ENCODE peak calls at places on chromosomes 11 and 22, in five cellular contexts. I, Z, N, O and W are unnamed samples.

GRCh38 chr11:18907391-18907790 is 31.8 kb downstream of the MRGPRX1 start:
- DNase-seq in O (no peak), N (no peak), Z (no peak), I (no peak), W (no peak)

GRCh38 chr22:24148586-24148985 is 32.7 kb upstream of the SUSD2 start:
- DNase-seq in N (no peak), Z (no peak), O (no peak), I (no peak), W (no peak)

GRCh38 chr11:38266691-38267090 is 1668.7 kb upstream of the RAG2 start:
- DNase-seq in Z (no peak), N (no peak), O (no peak), I (no peak), W (no peak)

GRCh38 chr11:76139317-76139716 is 67.0 kb downstream of the WNT11 start:
- DNase-seq in O (no peak), N (no peak), Z (no peak), I (no peak), W (no peak)

GRCh38 chr11:2515401-2516275 is 70.8 kb downstream of the KCNQ1 start:
- DNase-seq in N (no peak), I (no peak), O (no peak), Z (no peak), W (no peak)

GRCh38 chr22:42844756-42845155 is 12.3 kb downstream of the ARFGAP3 start:
- DNase-seq in Z (no peak), I (no peak), N (no peak), O (no peak), W (peak; percentile 26)

GRCh38 chr22:17100621-17101020 is 15.8 kb downstream of the IL17RA start:
- DNase-seq in O (no peak), I (no peak), Z (no peak), N (no peak), W (no peak)

GRCh38 chr22:23910496-23911190 is 16.5 kb downstream of the MIF start:
- DNase-seq in I (no peak), Z (no peak), O (no peak), N (no peak), W (no peak)

GRCh38 chr11:64060861-64061444 is 25.2 kb downstream of the FLRT1 start:
- DNase-seq in I (peak; percentile 81), N (no peak), Z (no peak), O (peak; percentile 89), W (no peak)

GRCh38 chr11:992577-992976 is 43.9 kb downstream of the MUC6 start:
- DNase-seq in I (no peak), N (no peak), O (no peak), Z (no peak), W (no peak)

GRCh38 chr11:1152316-1153104 is 5.2 kb upstream of the MUC5AC start:
- DNase-seq in Z (no peak), N (peak; percentile 12), I (no peak), O (no peak), W (no peak)

GRCh38 chr11:101718406-101718805 is 134.6 kb upstream of the TRPC6 start:
- DNase-seq in Z (no peak), O (no peak), I (no peak), N (no peak), W (no peak)

GRCh38 chr22:35677460-35678187 is 29.4 kb downstream of the APOL6 start:
- DNase-seq in Z (no peak), O (no peak), N (no peak), I (no peak), W (no peak)

GRCh38 chr11:107719557-107720304 is 7.9 kb upstream of the SLN start:
- DNase-seq in I (no peak), Z (no peak), O (no peak), N (no peak), W (no peak)

GRCh38 chr11:56659755-56660154 is 3.7 kb upstream of the OR5AR1 start:
- DNase-seq in N (no peak), I (no peak), Z (no peak), O (no peak), W (no peak)

GRCh38 chr11:30312243-30312642 is 10.7 kb upstream of the ARL14EP start:
- DNase-seq in O (no peak), I (no peak), N (no peak), Z (no peak), W (no peak)
- TF ChIP-seq SRF in O (peak; percentile 27), I (no peak), N (no peak), Z (peak; percentile 76), W (no peak)

GRCh38 chr11:65826972-65827773 is 6.6 kb upstream of the SNX32 start:
- DNase-seq in N (no peak), I (no peak), O (no peak), Z (no peak), W (no peak)
- TF ChIP-seq JUND in N (no peak), I (no peak), O (no peak), Z (no peak), W (no peak)

GRCh38 chr11:126394036-126394435 is 38.5 kb downstream of the ST3GAL4 start:
- DNase-seq in O (no peak), Z (no peak), N (no peak), I (no peak), W (no peak)
- TF ChIP-seq SRF in O (no peak), Z (no peak), N (no peak), I (no peak), W (no peak)

DNA sequence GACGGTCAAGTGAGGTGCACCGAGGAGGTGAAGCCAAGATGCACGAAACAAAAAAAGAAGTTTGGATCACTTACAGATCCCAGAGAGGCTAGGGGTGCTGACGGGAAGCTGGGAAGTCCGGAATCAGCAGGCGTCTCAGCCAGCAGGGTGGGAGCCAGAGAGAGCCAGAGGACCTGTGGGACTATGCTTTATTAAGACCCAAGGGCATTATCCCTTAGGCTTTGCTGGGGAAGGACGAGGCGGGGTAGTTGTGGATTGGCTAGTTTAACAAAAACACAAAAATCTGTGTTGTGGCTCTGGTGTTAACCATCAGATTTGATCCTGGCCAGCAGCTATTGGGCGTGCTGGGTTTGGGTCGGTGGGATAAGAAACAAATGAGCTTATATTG is 427.1 kb downstream of the DYNC2H1 start:
- DNase-seq in O (no peak), N (no peak), Z (no peak), I (no peak), W (no peak)
- TF ChIP-seq JUND in O (no peak), N (no peak), Z (no peak), I (no peak), W (no peak)

GRCh38 chr22:31604137-31604705 is 57.8 kb downstream of the PISD start:
- DNase-seq in O (no peak), Z (no peak), I (no peak), N (no peak), W (no peak)

GRCh38 chr22:31604746-31605705 is 57.0 kb downstream of the PISD start:
- DNase-seq in Z (no peak), N (peak; percentile 39), I (no peak), O (no peak), W (no peak)

GRCh38 chr22:31603081-31603525 is 58.9 kb downstream of the PISD start:
- DNase-seq in N (no peak), I (peak; percentile 77), O (no peak), Z (no peak), W (no peak)

GRCh38 chr22:31605851-31606585 is 56.0 kb downstream of the PISD start:
- DNase-seq in N (no peak), O (no peak), I (no peak), Z (no peak), W (no peak)

DNA sequence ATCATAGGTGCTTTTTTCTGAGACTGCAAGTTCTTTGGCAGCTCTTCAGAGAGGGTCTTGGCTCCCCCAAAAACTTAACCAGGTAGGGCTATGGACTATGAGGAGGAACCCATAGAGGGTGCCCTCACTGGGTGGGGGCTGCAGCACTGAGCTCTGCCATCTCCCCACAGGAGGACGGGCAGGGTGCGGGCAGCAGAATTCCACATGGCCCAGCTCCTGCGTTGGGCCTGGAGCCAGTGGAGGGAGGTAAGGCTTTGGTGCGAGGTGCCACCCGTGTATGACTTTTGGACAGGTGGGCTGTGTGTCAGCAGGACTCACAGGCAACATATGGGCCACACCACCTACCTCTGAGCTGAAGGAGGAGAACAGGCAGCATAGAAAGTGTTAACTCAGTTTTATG is 58.4 kb downstream of the PISD start:
- DNase-seq in O (no peak), N (no peak), Z (no peak), I (no peak), W (no peak)
- TF ChIP-seq SRF in O (no peak), N (no peak), Z (no peak), I (no peak), W (no peak)

GRCh38 chr22:30866811-30867271 is 101.7 kb downstream of the MORC2 start:
- DNase-seq in O (no peak), Z (no peak), N (peak; percentile 31), I (no peak), W (no peak)
- TF ChIP-seq JUND in O (no peak), Z (no peak), N (no peak), I (no peak), W (no peak)

GRCh38 chr11:123641495-123641840 is 13.0 kb downstream of the SCN3B start:
- DNase-seq in Z (no peak), O (no peak), N (no peak), I (no peak), W (no peak)

GRCh38 chr11:123640029-123640428 is 14.4 kb downstream of the SCN3B start:
- DNase-seq in Z (no peak), I (no peak), O (no peak), N (no peak), W (no peak)

GRCh38 chr11:123645576-123645975 is 8.8 kb downstream of the SCN3B start:
- DNase-seq in I (no peak), N (no peak), Z (no peak), O (no peak), W (no peak)

GRCh38 chr11:123642435-123642834 is 12.0 kb downstream of the SCN3B start:
- DNase-seq in Z (no peak), N (no peak), O (no peak), I (no peak), W (no peak)

DNA sequence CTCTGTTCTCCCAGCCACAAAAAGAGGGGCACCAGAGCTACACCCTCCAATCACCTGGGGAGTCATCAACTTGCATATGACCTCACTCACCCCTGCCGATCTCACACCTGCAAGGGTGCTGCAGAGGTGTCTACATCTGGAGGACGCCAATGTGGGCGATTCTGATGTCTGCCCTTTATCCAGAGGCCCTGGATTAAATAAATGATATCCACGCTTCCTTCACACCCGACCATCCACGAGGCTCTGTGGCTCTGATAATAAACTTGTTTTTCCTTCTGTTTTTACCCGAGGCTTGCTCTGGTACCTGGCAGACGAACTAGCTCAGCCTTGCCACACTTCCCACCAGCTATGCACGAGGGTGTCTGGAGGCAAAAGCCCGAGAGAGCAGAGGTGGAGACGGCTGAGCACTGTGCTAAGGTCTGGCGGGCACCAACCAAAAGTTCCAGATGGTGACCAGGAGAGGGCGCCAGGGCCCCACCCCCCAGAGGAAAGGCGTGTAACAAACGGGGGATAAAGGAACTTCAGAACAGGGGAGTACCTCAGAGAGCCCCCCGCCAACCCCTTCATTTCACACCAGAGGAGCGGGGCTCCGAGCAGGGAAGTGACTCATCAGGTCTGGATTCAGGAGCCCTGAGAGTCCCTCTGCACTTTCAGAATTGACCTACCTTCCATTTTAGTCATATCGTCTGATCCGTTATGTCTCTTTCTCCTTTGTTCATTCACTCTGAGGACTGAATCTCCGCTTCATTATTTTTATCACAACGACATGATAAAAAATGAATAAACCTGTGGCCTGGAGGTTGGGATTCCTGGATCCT is 13.5 kb downstream of the SCN3B start:
- DNase-seq in N (peak; percentile 20), I (peak; percentile 67), O (peak; percentile 86), Z (no peak), W (no peak)
- TF ChIP-seq SRF in N (no peak), I (no peak), O (no peak), Z (no peak), W (no peak)